ENCODE peak calls at places on chromosomes 1 and 21, in nine cellular contexts. One of them, this sample, is unnamed.

GRCh38 chr1:113046569-113046968 is 26.4 kb upstream of the LRIG2 start:
- DNase-seq in stimulated activated naive B cell treated with anti-CD40 and anti-IgM and Interleukin-4, amounts not matched to agents 10 μg/mL and 1 μg/mL and 100 μg/mL, for 72 hours: no peak
- DNase-seq in HTR-8/SVneo: no peak
- DNase-seq in Panc1: no peak
- DNase-seq in pancreas: no peak
- DNase-seq in Ammon's horn: no peak
- DNase-seq in dermis microvascular lymphatic vessel endothelial cell: no peak
- DNase-seq in anterior cingulate cortex: no peak
- DNase-seq in psoas muscle: no peak
- DNase-seq in this sample: no peak

GRCh38 chr1:224922404-224923164 is 6.9 kb upstream of the DNAH14 start:
- DNase-seq in stimulated activated naive B cell treated with anti-CD40 and anti-IgM and Interleukin-4, amounts not matched to agents 10 μg/mL and 1 μg/mL and 100 μg/mL, for 72 hours: no peak
- DNase-seq in Ammon's horn: peak; percentile 43
- DNase-seq in psoas muscle: no peak
- DNase-seq in anterior cingulate cortex: no peak
- DNase-seq in pancreas: no peak
- DNase-seq in Panc1: no peak
- DNase-seq in HTR-8/SVneo: peak; percentile 62
- DNase-seq in dermis microvascular lymphatic vessel endothelial cell: peak; percentile 23
- DNase-seq in this sample: peak; percentile 18

GRCh38 chr1:22676916-22677601 is 24.0 kb downstream of the C1QB start:
- DNase-seq in Ammon's horn: no peak
- DNase-seq in Panc1: no peak
- DNase-seq in anterior cingulate cortex: no peak
- DNase-seq in stimulated activated naive B cell treated with anti-CD40 and anti-IgM and Interleukin-4, amounts not matched to agents 10 μg/mL and 1 μg/mL and 100 μg/mL, for 72 hours: no peak
- DNase-seq in pancreas: no peak
- DNase-seq in dermis microvascular lymphatic vessel endothelial cell: no peak
- DNase-seq in HTR-8/SVneo: no peak
- DNase-seq in psoas muscle: no peak
- DNase-seq in this sample: no peak

GRCh38 chr1:1907098-1907736 is 7.8 kb upstream of the CALML6 start:
- DNase-seq in psoas muscle: no peak
- DNase-seq in Panc1: no peak
- DNase-seq in Ammon's horn: no peak
- DNase-seq in stimulated activated naive B cell treated with anti-CD40 and anti-IgM and Interleukin-4, amounts not matched to agents 10 μg/mL and 1 μg/mL and 100 μg/mL, for 72 hours: peak; percentile 68
- DNase-seq in anterior cingulate cortex: no peak
- DNase-seq in HTR-8/SVneo: no peak
- DNase-seq in dermis microvascular lymphatic vessel endothelial cell: no peak
- DNase-seq in pancreas: peak; percentile 61
- DNase-seq in this sample: no peak

GRCh38 chr1:178739285-178740045 is 14.4 kb downstream of the RALGPS2 start:
- DNase-seq in anterior cingulate cortex: no peak
- DNase-seq in Panc1: no peak
- DNase-seq in dermis microvascular lymphatic vessel endothelial cell: no peak
- DNase-seq in HTR-8/SVneo: no peak
- DNase-seq in pancreas: no peak
- DNase-seq in psoas muscle: no peak
- DNase-seq in Ammon's horn: no peak
- DNase-seq in stimulated activated naive B cell treated with anti-CD40 and anti-IgM and Interleukin-4, amounts not matched to agents 10 μg/mL and 1 μg/mL and 100 μg/mL, for 72 hours: no peak
- DNase-seq in this sample: no peak

GRCh38 chr1:201019321-201019977 is 4.1 kb downstream of the KIF21B start:
- DNase-seq in dermis microvascular lymphatic vessel endothelial cell: no peak
- DNase-seq in pancreas: no peak
- DNase-seq in psoas muscle: peak; percentile 39
- DNase-seq in Ammon's horn: no peak
- DNase-seq in stimulated activated naive B cell treated with anti-CD40 and anti-IgM and Interleukin-4, amounts not matched to agents 10 μg/mL and 1 μg/mL and 100 μg/mL, for 72 hours: peak; percentile 81
- DNase-seq in anterior cingulate cortex: no peak
- DNase-seq in HTR-8/SVneo: peak; percentile 53
- DNase-seq in Panc1: no peak
- DNase-seq in this sample: no peak

GRCh38 chr1:39574646-39575045 is 1.9 kb downstream of the PABPC4 start:
- DNase-seq in stimulated activated naive B cell treated with anti-CD40 and anti-IgM and Interleukin-4, amounts not matched to agents 10 μg/mL and 1 μg/mL and 100 μg/mL, for 72 hours: no peak
- DNase-seq in anterior cingulate cortex: no peak
- DNase-seq in pancreas: no peak
- DNase-seq in HTR-8/SVneo: no peak
- DNase-seq in Ammon's horn: no peak
- DNase-seq in dermis microvascular lymphatic vessel endothelial cell: peak; percentile 28
- DNase-seq in psoas muscle: no peak
- DNase-seq in Panc1: no peak
- DNase-seq in this sample: no peak

GRCh38 chr1:203692565-203693470 is 66.2 kb downstream of the ATP2B4 start:
- DNase-seq in Ammon's horn: peak; percentile 37
- DNase-seq in pancreas: no peak
- DNase-seq in anterior cingulate cortex: no peak
- DNase-seq in stimulated activated naive B cell treated with anti-CD40 and anti-IgM and Interleukin-4, amounts not matched to agents 10 μg/mL and 1 μg/mL and 100 μg/mL, for 72 hours: no peak
- DNase-seq in dermis microvascular lymphatic vessel endothelial cell: peak; percentile 90
- DNase-seq in psoas muscle: peak; percentile 85
- DNase-seq in Panc1: no peak
- DNase-seq in HTR-8/SVneo: peak; percentile 86
- DNase-seq in this sample: no peak

GRCh38 chr1:6777813-6778212 is 7.4 kb upstream of the CAMTA1 start:
- DNase-seq in dermis microvascular lymphatic vessel endothelial cell: no peak
- DNase-seq in anterior cingulate cortex: no peak
- DNase-seq in psoas muscle: no peak
- DNase-seq in stimulated activated naive B cell treated with anti-CD40 and anti-IgM and Interleukin-4, amounts not matched to agents 10 μg/mL and 1 μg/mL and 100 μg/mL, for 72 hours: no peak
- DNase-seq in Ammon's horn: no peak
- DNase-seq in HTR-8/SVneo: no peak
- DNase-seq in Panc1: no peak
- DNase-seq in pancreas: no peak
- DNase-seq in this sample: no peak

GRCh38 chr1:96524100-96524499 is 197.5 kb upstream of the PTBP2 start:
- DNase-seq in pancreas: no peak
- DNase-seq in Panc1: no peak
- DNase-seq in HTR-8/SVneo: no peak
- DNase-seq in psoas muscle: no peak
- DNase-seq in stimulated activated naive B cell treated with anti-CD40 and anti-IgM and Interleukin-4, amounts not matched to agents 10 μg/mL and 1 μg/mL and 100 μg/mL, for 72 hours: no peak
- DNase-seq in Ammon's horn: peak; percentile 21
- DNase-seq in anterior cingulate cortex: no peak
- DNase-seq in dermis microvascular lymphatic vessel endothelial cell: peak; percentile 49
- DNase-seq in this sample: peak; percentile 38

GRCh38 chr1:70487910-70488665 is 77.0 kb downstream of the CTH start:
- DNase-seq in Panc1: peak; percentile 48
- DNase-seq in psoas muscle: no peak
- DNase-seq in pancreas: no peak
- DNase-seq in Ammon's horn: peak; percentile 61
- DNase-seq in HTR-8/SVneo: peak; percentile 20
- DNase-seq in stimulated activated naive B cell treated with anti-CD40 and anti-IgM and Interleukin-4, amounts not matched to agents 10 μg/mL and 1 μg/mL and 100 μg/mL, for 72 hours: no peak
- DNase-seq in anterior cingulate cortex: no peak
- DNase-seq in dermis microvascular lymphatic vessel endothelial cell: peak; percentile 58
- DNase-seq in this sample: peak; percentile 40

GRCh38 chr1:218703836-218704235 is 358.7 kb downstream of the TGFB2 start:
- DNase-seq in Panc1: no peak
- DNase-seq in Ammon's horn: no peak
- DNase-seq in stimulated activated naive B cell treated with anti-CD40 and anti-IgM and Interleukin-4, amounts not matched to agents 10 μg/mL and 1 μg/mL and 100 μg/mL, for 72 hours: no peak
- DNase-seq in psoas muscle: no peak
- DNase-seq in dermis microvascular lymphatic vessel endothelial cell: no peak
- DNase-seq in HTR-8/SVneo: no peak
- DNase-seq in anterior cingulate cortex: no peak
- DNase-seq in pancreas: no peak
- DNase-seq in this sample: no peak

GRCh38 chr1:174405219-174405618 is 42.5 kb upstream of the GPR52 start:
- DNase-seq in stimulated activated naive B cell treated with anti-CD40 and anti-IgM and Interleukin-4, amounts not matched to agents 10 μg/mL and 1 μg/mL and 100 μg/mL, for 72 hours: no peak
- DNase-seq in Panc1: no peak
- DNase-seq in anterior cingulate cortex: no peak
- DNase-seq in HTR-8/SVneo: no peak
- DNase-seq in Ammon's horn: no peak
- DNase-seq in pancreas: no peak
- DNase-seq in dermis microvascular lymphatic vessel endothelial cell: no peak
- DNase-seq in psoas muscle: no peak
- DNase-seq in this sample: no peak

GRCh38 chr1:240139511-240139910 is 47.8 kb downstream of the FMN2 start:
- DNase-seq in dermis microvascular lymphatic vessel endothelial cell: no peak
- DNase-seq in pancreas: no peak
- DNase-seq in anterior cingulate cortex: no peak
- DNase-seq in Panc1: no peak
- DNase-seq in HTR-8/SVneo: no peak
- DNase-seq in stimulated activated naive B cell treated with anti-CD40 and anti-IgM and Interleukin-4, amounts not matched to agents 10 μg/mL and 1 μg/mL and 100 μg/mL, for 72 hours: no peak
- DNase-seq in Ammon's horn: no peak
- DNase-seq in psoas muscle: no peak
- DNase-seq in this sample: no peak

GRCh38 chr1:151511636-151512215 is 539 bp downstream of the CGN start:
- DNase-seq in pancreas: peak; percentile 80
- DNase-seq in Panc1: no peak
- DNase-seq in psoas muscle: peak; percentile 29
- DNase-seq in Ammon's horn: peak; percentile 41
- DNase-seq in dermis microvascular lymphatic vessel endothelial cell: peak; percentile 20
- DNase-seq in stimulated activated naive B cell treated with anti-CD40 and anti-IgM and Interleukin-4, amounts not matched to agents 10 μg/mL and 1 μg/mL and 100 μg/mL, for 72 hours: no peak
- DNase-seq in anterior cingulate cortex: no peak
- DNase-seq in HTR-8/SVneo: no peak
- DNase-seq in this sample: peak; percentile 55

GRCh38 chr1:114345930-114346479 is 165.0 kb downstream of the TRIM33 start:
- DNase-seq in dermis microvascular lymphatic vessel endothelial cell: no peak
- DNase-seq in HTR-8/SVneo: no peak
- DNase-seq in pancreas: peak; percentile 62
- DNase-seq in Ammon's horn: peak; percentile 24
- DNase-seq in Panc1: no peak
- DNase-seq in stimulated activated naive B cell treated with anti-CD40 and anti-IgM and Interleukin-4, amounts not matched to agents 10 μg/mL and 1 μg/mL and 100 μg/mL, for 72 hours: peak; percentile 1
- DNase-seq in psoas muscle: peak; percentile 27
- DNase-seq in anterior cingulate cortex: no peak
- DNase-seq in this sample: no peak

GRCh38 chr21:38244885-38245869 is 11.6 kb upstream of the KCNJ15 start:
- DNase-seq in Panc1: no peak
- DNase-seq in anterior cingulate cortex: no peak
- DNase-seq in psoas muscle: peak; percentile 34
- DNase-seq in dermis microvascular lymphatic vessel endothelial cell: peak; percentile 70
- DNase-seq in HTR-8/SVneo: peak; percentile 43
- DNase-seq in stimulated activated naive B cell treated with anti-CD40 and anti-IgM and Interleukin-4, amounts not matched to agents 10 μg/mL and 1 μg/mL and 100 μg/mL, for 72 hours: no peak
- DNase-seq in Ammon's horn: no peak
- DNase-seq in pancreas: no peak
- DNase-seq in this sample: no peak

GRCh38 chr1:220874201-220874655 is 5.0 kb upstream of the HLX start:
- DNase-seq in HTR-8/SVneo: peak; percentile 65
- DNase-seq in Panc1: peak; percentile 42
- DNase-seq in pancreas: no peak
- DNase-seq in dermis microvascular lymphatic vessel endothelial cell: peak; percentile 90
- DNase-seq in psoas muscle: peak; percentile 42
- DNase-seq in Ammon's horn: peak; percentile 69
- DNase-seq in stimulated activated naive B cell treated with anti-CD40 and anti-IgM and Interleukin-4, amounts not matched to agents 10 μg/mL and 1 μg/mL and 100 μg/mL, for 72 hours: no peak
- DNase-seq in anterior cingulate cortex: no peak
- DNase-seq in this sample: peak; percentile 31

GRCh38 chr1:33141216-33141615 is 40.6 kb downstream of the TRIM62 start:
- DNase-seq in anterior cingulate cortex: no peak
- DNase-seq in Ammon's horn: no peak
- DNase-seq in pancreas: no peak
- DNase-seq in HTR-8/SVneo: no peak
- DNase-seq in stimulated activated naive B cell treated with anti-CD40 and anti-IgM and Interleukin-4, amounts not matched to agents 10 μg/mL and 1 μg/mL and 100 μg/mL, for 72 hours: no peak
- DNase-seq in psoas muscle: no peak
- DNase-seq in Panc1: no peak
- DNase-seq in dermis microvascular lymphatic vessel endothelial cell: no peak
- DNase-seq in this sample: no peak

GRCh38 chr1:198015317-198015716 is 98.1 kb downstream of the LHX9 start:
- DNase-seq in psoas muscle: no peak
- DNase-seq in pancreas: no peak
- DNase-seq in dermis microvascular lymphatic vessel endothelial cell: no peak
- DNase-seq in anterior cingulate cortex: no peak
- DNase-seq in stimulated activated naive B cell treated with anti-CD40 and anti-IgM and Interleukin-4, amounts not matched to agents 10 μg/mL and 1 μg/mL and 100 μg/mL, for 72 hours: no peak
- DNase-seq in Panc1: no peak
- DNase-seq in HTR-8/SVneo: no peak
- DNase-seq in Ammon's horn: no peak
- DNase-seq in this sample: no peak

GRCh38 chr1:246267896-246268295 is 239.2 kb downstream of the SMYD3 start:
- DNase-seq in Ammon's horn: no peak
- DNase-seq in psoas muscle: no peak
- DNase-seq in dermis microvascular lymphatic vessel endothelial cell: no peak
- DNase-seq in pancreas: no peak
- DNase-seq in anterior cingulate cortex: no peak
- DNase-seq in Panc1: no peak
- DNase-seq in stimulated activated naive B cell treated with anti-CD40 and anti-IgM and Interleukin-4, amounts not matched to agents 10 μg/mL and 1 μg/mL and 100 μg/mL, for 72 hours: no peak
- DNase-seq in HTR-8/SVneo: no peak
- DNase-seq in this sample: no peak

GRCh38 chr21:36929622-36930021 is 36.8 kb downstream of the HLCS start:
- DNase-seq in Panc1: no peak
- DNase-seq in HTR-8/SVneo: no peak
- DNase-seq in anterior cingulate cortex: no peak
- DNase-seq in stimulated activated naive B cell treated with anti-CD40 and anti-IgM and Interleukin-4, amounts not matched to agents 10 μg/mL and 1 μg/mL and 100 μg/mL, for 72 hours: no peak
- DNase-seq in dermis microvascular lymphatic vessel endothelial cell: peak; percentile 37
- DNase-seq in Ammon's horn: peak; percentile 58
- DNase-seq in pancreas: peak; percentile 79
- DNase-seq in psoas muscle: no peak
- DNase-seq in this sample: peak; percentile 35

GRCh38 chr1:207747627-207748492 is 4.0 kb upstream of the CD46 start:
- DNase-seq in stimulated activated naive B cell treated with anti-CD40 and anti-IgM and Interleukin-4, amounts not matched to agents 10 μg/mL and 1 μg/mL and 100 μg/mL, for 72 hours: no peak
- DNase-seq in anterior cingulate cortex: no peak
- DNase-seq in Ammon's horn: no peak
- DNase-seq in dermis microvascular lymphatic vessel endothelial cell: no peak
- DNase-seq in Panc1: no peak
- DNase-seq in HTR-8/SVneo: no peak
- DNase-seq in psoas muscle: no peak
- DNase-seq in pancreas: no peak
- DNase-seq in this sample: no peak

GRCh38 chr1:237759371-237759770 is 131.4 kb downstream of the ZP4 start:
- DNase-seq in dermis microvascular lymphatic vessel endothelial cell: no peak
- DNase-seq in HTR-8/SVneo: no peak
- DNase-seq in Ammon's horn: no peak
- DNase-seq in stimulated activated naive B cell treated with anti-CD40 and anti-IgM and Interleukin-4, amounts not matched to agents 10 μg/mL and 1 μg/mL and 100 μg/mL, for 72 hours: no peak
- DNase-seq in pancreas: no peak
- DNase-seq in psoas muscle: no peak
- DNase-seq in Panc1: no peak
- DNase-seq in anterior cingulate cortex: no peak
- DNase-seq in this sample: no peak

GRCh38 chr1:204065174-204065985 is 7.5 kb upstream of the SOX13 start:
- DNase-seq in HTR-8/SVneo: no peak
- DNase-seq in psoas muscle: peak; percentile 44
- DNase-seq in dermis microvascular lymphatic vessel endothelial cell: peak; percentile 24
- DNase-seq in Panc1: no peak
- DNase-seq in stimulated activated naive B cell treated with anti-CD40 and anti-IgM and Interleukin-4, amounts not matched to agents 10 μg/mL and 1 μg/mL and 100 μg/mL, for 72 hours: no peak
- DNase-seq in anterior cingulate cortex: no peak
- DNase-seq in pancreas: no peak
- DNase-seq in Ammon's horn: peak; percentile 89
- DNase-seq in this sample: peak; percentile 96

GRCh38 chr1:159266832-159267231 is 35.3 kb upstream of the FCER1A start:
- DNase-seq in psoas muscle: no peak
- DNase-seq in anterior cingulate cortex: no peak
- DNase-seq in stimulated activated naive B cell treated with anti-CD40 and anti-IgM and Interleukin-4, amounts not matched to agents 10 μg/mL and 1 μg/mL and 100 μg/mL, for 72 hours: no peak
- DNase-seq in pancreas: no peak
- DNase-seq in HTR-8/SVneo: no peak
- DNase-seq in dermis microvascular lymphatic vessel endothelial cell: no peak
- DNase-seq in Panc1: no peak
- DNase-seq in Ammon's horn: no peak
- DNase-seq in this sample: no peak

GRCh38 chr1:40782371-40782956 is 1.1 kb upstream of the KCNQ4 start:
- DNase-seq in Ammon's horn: no peak
- DNase-seq in dermis microvascular lymphatic vessel endothelial cell: no peak
- DNase-seq in anterior cingulate cortex: no peak
- DNase-seq in stimulated activated naive B cell treated with anti-CD40 and anti-IgM and Interleukin-4, amounts not matched to agents 10 μg/mL and 1 μg/mL and 100 μg/mL, for 72 hours: no peak
- DNase-seq in pancreas: peak; percentile 68
- DNase-seq in HTR-8/SVneo: no peak
- DNase-seq in Panc1: no peak
- DNase-seq in psoas muscle: peak; percentile 28
- DNase-seq in this sample: no peak

GRCh38 chr1:38508272-38508671 is 351.3 kb downstream of the RRAGC start:
- DNase-seq in psoas muscle: no peak
- DNase-seq in pancreas: no peak
- DNase-seq in Panc1: no peak
- DNase-seq in dermis microvascular lymphatic vessel endothelial cell: no peak
- DNase-seq in anterior cingulate cortex: no peak
- DNase-seq in HTR-8/SVneo: no peak
- DNase-seq in stimulated activated naive B cell treated with anti-CD40 and anti-IgM and Interleukin-4, amounts not matched to agents 10 μg/mL and 1 μg/mL and 100 μg/mL, for 72 hours: no peak
- DNase-seq in Ammon's horn: no peak
- DNase-seq in this sample: no peak

GRCh38 chr1:31762323-31762722 is 1.8 kb downstream of the ADGRB2 start:
- DNase-seq in Ammon's horn: no peak
- DNase-seq in psoas muscle: no peak
- DNase-seq in stimulated activated naive B cell treated with anti-CD40 and anti-IgM and Interleukin-4, amounts not matched to agents 10 μg/mL and 1 μg/mL and 100 μg/mL, for 72 hours: no peak
- DNase-seq in anterior cingulate cortex: no peak
- DNase-seq in Panc1: no peak
- DNase-seq in dermis microvascular lymphatic vessel endothelial cell: no peak
- DNase-seq in pancreas: no peak
- DNase-seq in HTR-8/SVneo: no peak
- DNase-seq in this sample: no peak

GRCh38 chr1:27508139-27508665 is 18.2 kb upstream of the WASF2 start:
- DNase-seq in stimulated activated naive B cell treated with anti-CD40 and anti-IgM and Interleukin-4, amounts not matched to agents 10 μg/mL and 1 μg/mL and 100 μg/mL, for 72 hours: no peak
- DNase-seq in Ammon's horn: no peak
- DNase-seq in anterior cingulate cortex: no peak
- DNase-seq in psoas muscle: no peak
- DNase-seq in pancreas: no peak
- DNase-seq in HTR-8/SVneo: no peak
- DNase-seq in Panc1: no peak
- DNase-seq in dermis microvascular lymphatic vessel endothelial cell: no peak
- DNase-seq in this sample: no peak

GRCh38 chr21:43273016-43273707 is 104.4 kb downstream of the CRYAA start:
- DNase-seq in Panc1: no peak
- DNase-seq in pancreas: no peak
- DNase-seq in HTR-8/SVneo: no peak
- DNase-seq in psoas muscle: peak; percentile 9
- DNase-seq in dermis microvascular lymphatic vessel endothelial cell: no peak
- DNase-seq in stimulated activated naive B cell treated with anti-CD40 and anti-IgM and Interleukin-4, amounts not matched to agents 10 μg/mL and 1 μg/mL and 100 μg/mL, for 72 hours: no peak
- DNase-seq in Ammon's horn: no peak
- DNase-seq in anterior cingulate cortex: no peak
- DNase-seq in this sample: no peak